ENCODE peak calls at places on chromosomes 2 and 18, in four cellular contexts. One of them, this sample, is unnamed.

GRCh38 chr2:74887961-74888670 is 54.2 kb downstream of the HK2 start:
- DNase-seq in RPMI7951: peak
- DNase-seq in BJ: no peak
- DNase-seq in amniotic stem cell: no peak
- DNase-seq in this sample: no peak

GRCh38 chr2:7994397-7994951 is 687.4 kb upstream of the ID2 start:
- DNase-seq in RPMI7951: peak
- DNase-seq in BJ: no peak
- DNase-seq in amniotic stem cell: no peak
- DNase-seq in this sample: no peak

GRCh38 chr2:119249311-119249710 is 25.7 kb downstream of the STEAP3 start:
- DNase-seq in RPMI7951: no peak
- DNase-seq in BJ: no peak
- DNase-seq in amniotic stem cell: no peak
- DNase-seq in this sample: no peak

GRCh38 chr18:59139291-59139614 is 431 bp upstream of the SEC11C start:
- DNase-seq in RPMI7951: peak
- DNase-seq in BJ: peak
- DNase-seq in amniotic stem cell: peak
- DNase-seq in this sample: peak

GRCh38 chr18:76386071-76386470 is 109.0 kb downstream of the ZNF516 start:
- DNase-seq in RPMI7951: no peak
- DNase-seq in BJ: no peak
- DNase-seq in amniotic stem cell: no peak
- DNase-seq in this sample: no peak

GRCh38 chr2:99572380-99572779 is 82.6 kb upstream of the REV1 start:
- DNase-seq in RPMI7951: no peak
- DNase-seq in BJ: no peak
- DNase-seq in amniotic stem cell: no peak
- DNase-seq in this sample: no peak

GRCh38 chr2:133602538-133602937 is 34.3 kb upstream of the NCKAP5 start:
- DNase-seq in RPMI7951: no peak
- DNase-seq in BJ: no peak
- DNase-seq in amniotic stem cell: no peak
- DNase-seq in this sample: no peak

GRCh38 chr18:42192251-42193248 is 237.5 kb downstream of the PIK3C3 start:
- DNase-seq in RPMI7951: peak
- DNase-seq in BJ: no peak
- DNase-seq in amniotic stem cell: no peak
- DNase-seq in this sample: no peak

GRCh38 chr2:48092846-48093498 is 186.7 kb upstream of the FBXO11 start:
- DNase-seq in RPMI7951: no peak
- DNase-seq in BJ: no peak
- DNase-seq in amniotic stem cell: no peak
- DNase-seq in this sample: no peak

GRCh38 chr2:79981316-79981715 is 323.2 kb downstream of the LRRTM1 start:
- DNase-seq in RPMI7951: no peak
- DNase-seq in BJ: no peak
- DNase-seq in amniotic stem cell: no peak
- DNase-seq in this sample: no peak

GRCh38 chr18:1422634-1423033 is 518.0 kb downstream of the ADCYAP1 start:
- DNase-seq in RPMI7951: no peak
- DNase-seq in BJ: no peak
- DNase-seq in amniotic stem cell: no peak
- DNase-seq in this sample: no peak

GRCh38 chr2:69997296-69998184 is 36.1 kb upstream of the ASPRV1 start:
- DNase-seq in RPMI7951: peak
- DNase-seq in BJ: peak
- DNase-seq in amniotic stem cell: no peak
- DNase-seq in this sample: peak

GRCh38 chr2:43214253-43214652 is 12.2 kb downstream of the ZFP36L2 start:
- DNase-seq in RPMI7951: no peak
- DNase-seq in BJ: no peak
- DNase-seq in amniotic stem cell: no peak
- DNase-seq in this sample: no peak